ENCODE peak calls at places on chromosomes 12 and 14, in ten cellular contexts. One of them, this sample, is unnamed.

GRCh38 chr12:100927825-100928224 is 133.2 kb downstream of the ANO4 start:
- DNase-seq in GM12864: no peak
- DNase-seq in GM20000: no peak
- DNase-seq in MCF 10A: peak; percentile 51
- DNase-seq in choroid plexus epithelial cell: peak; percentile 5
- DNase-seq in nephron progenitor cell: no peak
- DNase-seq in HCT116: peak; percentile 19
- DNase-seq in dorsolateral prefrontal cortex: no peak
- DNase-seq in CD8-positive, alpha-beta T cell: no peak
- DNase-seq in astrocyte of the spinal cord: peak; percentile 68
- DNase-seq in this sample: no peak

GRCh38 chr14:79597561-79597960 is 613.7 kb downstream of the DIO2 start:
- DNase-seq in GM12864: no peak
- DNase-seq in GM20000: no peak
- DNase-seq in MCF 10A: no peak
- DNase-seq in choroid plexus epithelial cell: peak; percentile 74
- DNase-seq in nephron progenitor cell: no peak
- DNase-seq in HCT116: no peak
- DNase-seq in dorsolateral prefrontal cortex: no peak
- DNase-seq in CD8-positive, alpha-beta T cell: no peak
- DNase-seq in astrocyte of the spinal cord: peak; percentile 59
- DNase-seq in this sample: no peak

GRCh38 chr12:47328831-47329545 is 249.2 kb upstream of the AMIGO2 start:
- DNase-seq in GM12864: no peak
- DNase-seq in GM20000: no peak
- DNase-seq in MCF 10A: peak; percentile 7
- DNase-seq in choroid plexus epithelial cell: peak; percentile 41
- DNase-seq in nephron progenitor cell: no peak
- DNase-seq in HCT116: no peak
- DNase-seq in dorsolateral prefrontal cortex: no peak
- DNase-seq in CD8-positive, alpha-beta T cell: no peak
- DNase-seq in astrocyte of the spinal cord: peak; percentile 46
- DNase-seq in this sample: no peak

GRCh38 chr12:116667752-116668151 is 70.1 kb downstream of the SPRING1 start:
- DNase-seq in GM12864: no peak
- DNase-seq in GM20000: no peak
- DNase-seq in MCF 10A: no peak
- DNase-seq in choroid plexus epithelial cell: no peak
- DNase-seq in nephron progenitor cell: no peak
- DNase-seq in HCT116: no peak
- DNase-seq in dorsolateral prefrontal cortex: no peak
- DNase-seq in CD8-positive, alpha-beta T cell: no peak
- DNase-seq in astrocyte of the spinal cord: no peak
- DNase-seq in this sample: no peak

GRCh38 chr14:73786632-73786941 is 65.0 kb upstream of the PTGR2 start:
- DNase-seq in GM12864: no peak
- DNase-seq in GM20000: peak; percentile 69
- DNase-seq in MCF 10A: peak; percentile 30
- DNase-seq in choroid plexus epithelial cell: peak; percentile 48
- DNase-seq in nephron progenitor cell: peak; percentile 56
- DNase-seq in HCT116: no peak
- DNase-seq in dorsolateral prefrontal cortex: no peak
- DNase-seq in CD8-positive, alpha-beta T cell: no peak
- DNase-seq in astrocyte of the spinal cord: peak; percentile 32
- DNase-seq in this sample: peak; percentile 65

GRCh38 chr12:54935235-54935951 is 49.2 kb downstream of the TESPA1 start:
- DNase-seq in GM12864: peak; percentile 78
- DNase-seq in GM20000: peak; percentile 77
- DNase-seq in MCF 10A: peak; percentile 93
- DNase-seq in choroid plexus epithelial cell: peak; percentile 91
- DNase-seq in nephron progenitor cell: no peak
- DNase-seq in HCT116: peak; percentile 77
- DNase-seq in dorsolateral prefrontal cortex: no peak
- DNase-seq in CD8-positive, alpha-beta T cell: peak; percentile 12
- DNase-seq in astrocyte of the spinal cord: peak; percentile 91
- DNase-seq in this sample: peak; percentile 74

GRCh38 chr14:69424139-69424923 is 25.8 kb downstream of the SLC39A9 start:
- DNase-seq in GM12864: no peak
- DNase-seq in GM20000: no peak
- DNase-seq in MCF 10A: no peak
- DNase-seq in choroid plexus epithelial cell: peak; percentile 45
- DNase-seq in nephron progenitor cell: no peak
- DNase-seq in HCT116: no peak
- DNase-seq in dorsolateral prefrontal cortex: no peak
- DNase-seq in CD8-positive, alpha-beta T cell: no peak
- DNase-seq in astrocyte of the spinal cord: peak; percentile 23
- DNase-seq in this sample: no peak

GRCh38 chr12:47775100-47775911 is 2.3 kb downstream of the SLC48A1 start:
- DNase-seq in GM12864: no peak
- DNase-seq in GM20000: no peak
- DNase-seq in MCF 10A: no peak
- DNase-seq in choroid plexus epithelial cell: peak; percentile 57
- DNase-seq in nephron progenitor cell: no peak
- DNase-seq in HCT116: no peak
- DNase-seq in dorsolateral prefrontal cortex: no peak
- DNase-seq in CD8-positive, alpha-beta T cell: no peak
- DNase-seq in astrocyte of the spinal cord: no peak
- DNase-seq in this sample: no peak

GRCh38 chr14:93748208-93749080 is 39.8 kb downstream of the PRIMA1 start:
- DNase-seq in GM12864: no peak
- DNase-seq in GM20000: no peak
- DNase-seq in MCF 10A: no peak
- DNase-seq in choroid plexus epithelial cell: no peak
- DNase-seq in nephron progenitor cell: no peak
- DNase-seq in HCT116: no peak
- DNase-seq in dorsolateral prefrontal cortex: no peak
- DNase-seq in CD8-positive, alpha-beta T cell: no peak
- DNase-seq in astrocyte of the spinal cord: no peak
- DNase-seq in this sample: no peak

GRCh38 chr12:71786840-71787239 is 32.2 kb downstream of the RAB21 start:
- DNase-seq in GM12864: no peak
- DNase-seq in GM20000: no peak
- DNase-seq in MCF 10A: no peak
- DNase-seq in choroid plexus epithelial cell: no peak
- DNase-seq in nephron progenitor cell: no peak
- DNase-seq in HCT116: no peak
- DNase-seq in dorsolateral prefrontal cortex: no peak
- DNase-seq in CD8-positive, alpha-beta T cell: no peak
- DNase-seq in astrocyte of the spinal cord: no peak
- DNase-seq in this sample: no peak

GRCh38 chr14:37246427-37246829 is 48.7 kb downstream of the MIPOL1 start:
- DNase-seq in GM12864: no peak
- DNase-seq in GM20000: peak; percentile 12
- DNase-seq in MCF 10A: peak; percentile 64
- DNase-seq in choroid plexus epithelial cell: peak; percentile 79
- DNase-seq in nephron progenitor cell: no peak
- DNase-seq in HCT116: peak; percentile 39
- DNase-seq in dorsolateral prefrontal cortex: no peak
- DNase-seq in CD8-positive, alpha-beta T cell: no peak
- DNase-seq in astrocyte of the spinal cord: peak; percentile 60
- DNase-seq in this sample: peak; percentile 20

GRCh38 chr12:1680804-1681492 is 9.9 kb upstream of the ADIPOR2 start:
- DNase-seq in GM12864: no peak
- DNase-seq in GM20000: no peak
- DNase-seq in MCF 10A: no peak
- DNase-seq in choroid plexus epithelial cell: no peak
- DNase-seq in nephron progenitor cell: no peak
- DNase-seq in HCT116: no peak
- DNase-seq in dorsolateral prefrontal cortex: no peak
- DNase-seq in CD8-positive, alpha-beta T cell: no peak
- DNase-seq in astrocyte of the spinal cord: no peak
- DNase-seq in this sample: no peak

GRCh38 chr12:15815730-15816129 is 26.5 kb upstream of the EPS8 start:
- DNase-seq in GM12864: no peak
- DNase-seq in GM20000: no peak
- DNase-seq in MCF 10A: no peak
- DNase-seq in choroid plexus epithelial cell: no peak
- DNase-seq in nephron progenitor cell: no peak
- DNase-seq in HCT116: no peak
- DNase-seq in dorsolateral prefrontal cortex: no peak
- DNase-seq in CD8-positive, alpha-beta T cell: no peak
- DNase-seq in astrocyte of the spinal cord: no peak
- DNase-seq in this sample: no peak

GRCh38 chr14:45526715-45527549 is 273.9 kb upstream of the MIS18BP1 start:
- DNase-seq in GM12864: peak; percentile 3
- DNase-seq in GM20000: peak; percentile 46
- DNase-seq in MCF 10A: peak; percentile 76
- DNase-seq in choroid plexus epithelial cell: peak; percentile 5
- DNase-seq in nephron progenitor cell: peak; percentile 47
- DNase-seq in HCT116: peak; percentile 51
- DNase-seq in dorsolateral prefrontal cortex: no peak
- DNase-seq in CD8-positive, alpha-beta T cell: no peak
- DNase-seq in astrocyte of the spinal cord: no peak
- DNase-seq in this sample: peak; percentile 50
- TF ChIP-seq CTCF in GM12864: peak; percentile 75
- TF ChIP-seq CTCF in GM20000: peak; percentile 26
- TF ChIP-seq CTCF in MCF 10A: peak; percentile 75
- TF ChIP-seq CTCF in choroid plexus epithelial cell: peak; percentile 30
- TF ChIP-seq CTCF in nephron progenitor cell: peak; percentile 69
- TF ChIP-seq CTCF in HCT116: peak; percentile 64
- TF ChIP-seq CTCF in dorsolateral prefrontal cortex: no peak
- TF ChIP-seq CTCF in CD8-positive, alpha-beta T cell: no peak
- TF ChIP-seq CTCF in astrocyte of the spinal cord: peak; percentile 21
- TF ChIP-seq CTCF in this sample: peak; percentile 34

DNA sequence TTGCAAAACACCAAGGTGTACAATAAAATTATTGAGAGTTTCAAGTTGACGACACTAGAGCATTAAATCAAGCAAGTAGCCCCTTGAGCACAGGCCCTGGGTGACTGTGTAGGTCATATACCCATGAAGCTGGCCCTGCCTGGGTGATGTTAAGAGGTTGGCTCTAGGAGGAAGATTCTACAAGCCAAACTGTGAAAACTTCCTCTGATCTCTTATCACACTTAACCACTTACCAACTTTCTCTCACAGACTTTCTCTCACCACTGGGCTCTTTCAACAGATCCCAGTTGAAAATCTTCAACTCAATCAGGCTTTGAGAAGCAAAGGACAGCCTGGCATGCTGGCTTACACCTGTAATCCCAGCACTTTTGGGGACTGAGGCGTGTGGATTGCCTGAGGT is 186.9 kb upstream of the BTG1 start:
- DNase-seq in GM12864: no peak
- DNase-seq in GM20000: no peak
- DNase-seq in MCF 10A: no peak
- DNase-seq in choroid plexus epithelial cell: no peak
- DNase-seq in nephron progenitor cell: no peak
- DNase-seq in HCT116: no peak
- DNase-seq in dorsolateral prefrontal cortex: no peak
- DNase-seq in CD8-positive, alpha-beta T cell: no peak
- DNase-seq in astrocyte of the spinal cord: no peak
- DNase-seq in this sample: no peak
- TF ChIP-seq CTCF in GM12864: no peak
- TF ChIP-seq CTCF in GM20000: no peak
- TF ChIP-seq CTCF in MCF 10A: no peak
- TF ChIP-seq CTCF in choroid plexus epithelial cell: no peak
- TF ChIP-seq CTCF in nephron progenitor cell: no peak
- TF ChIP-seq CTCF in HCT116: no peak
- TF ChIP-seq CTCF in dorsolateral prefrontal cortex: no peak
- TF ChIP-seq CTCF in CD8-positive, alpha-beta T cell: no peak
- TF ChIP-seq CTCF in astrocyte of the spinal cord: no peak
- TF ChIP-seq CTCF in this sample: no peak

DNA sequence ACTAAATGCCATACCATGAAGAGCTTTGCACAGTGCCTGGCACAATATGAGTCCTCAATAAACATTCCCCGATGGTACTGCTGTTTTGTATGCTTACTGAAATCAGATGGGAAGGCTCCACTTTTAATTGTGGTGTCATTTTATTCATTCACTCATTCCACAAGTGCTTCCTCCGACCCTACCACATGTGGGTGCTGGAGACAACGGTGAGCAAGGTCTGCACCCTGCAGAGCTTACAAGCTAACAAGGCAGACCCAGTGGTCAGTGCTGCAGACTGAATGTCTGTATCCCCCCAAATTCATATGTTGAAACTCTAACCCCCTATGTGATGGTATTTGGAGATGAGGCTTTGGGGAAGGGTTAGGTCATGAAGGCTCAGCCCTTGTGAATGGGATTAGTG is 48.3 kb downstream of the RFX4 start:
- DNase-seq in GM12864: no peak
- DNase-seq in GM20000: no peak
- DNase-seq in MCF 10A: no peak
- DNase-seq in choroid plexus epithelial cell: peak; percentile 28
- DNase-seq in nephron progenitor cell: no peak
- DNase-seq in HCT116: no peak
- DNase-seq in dorsolateral prefrontal cortex: no peak
- DNase-seq in CD8-positive, alpha-beta T cell: no peak
- DNase-seq in astrocyte of the spinal cord: no peak
- DNase-seq in this sample: no peak
- TF ChIP-seq CTCF in GM12864: no peak
- TF ChIP-seq CTCF in GM20000: no peak
- TF ChIP-seq CTCF in MCF 10A: no peak
- TF ChIP-seq CTCF in choroid plexus epithelial cell: peak; percentile 30
- TF ChIP-seq CTCF in nephron progenitor cell: no peak
- TF ChIP-seq CTCF in HCT116: peak; percentile 17
- TF ChIP-seq CTCF in dorsolateral prefrontal cortex: no peak
- TF ChIP-seq CTCF in CD8-positive, alpha-beta T cell: no peak
- TF ChIP-seq CTCF in astrocyte of the spinal cord: no peak
- TF ChIP-seq CTCF in this sample: no peak

GRCh38 chr14:99230271-99231141 is 41.5 kb downstream of the BCL11B start:
- DNase-seq in GM12864: no peak
- DNase-seq in GM20000: no peak
- DNase-seq in MCF 10A: peak; percentile 53
- DNase-seq in choroid plexus epithelial cell: no peak
- DNase-seq in nephron progenitor cell: no peak
- DNase-seq in HCT116: no peak
- DNase-seq in dorsolateral prefrontal cortex: no peak
- DNase-seq in CD8-positive, alpha-beta T cell: peak; percentile 73
- DNase-seq in astrocyte of the spinal cord: no peak
- DNase-seq in this sample: no peak
- TF ChIP-seq CTCF in GM12864: no peak
- TF ChIP-seq CTCF in GM20000: no peak
- TF ChIP-seq CTCF in MCF 10A: no peak
- TF ChIP-seq CTCF in choroid plexus epithelial cell: no peak
- TF ChIP-seq CTCF in nephron progenitor cell: no peak
- TF ChIP-seq CTCF in HCT116: no peak
- TF ChIP-seq CTCF in dorsolateral prefrontal cortex: no peak
- TF ChIP-seq CTCF in CD8-positive, alpha-beta T cell: peak; percentile 46
- TF ChIP-seq CTCF in astrocyte of the spinal cord: no peak
- TF ChIP-seq CTCF in this sample: no peak